ENCODE peak calls at places on chromosomes 3 and 15, in nine cellular contexts. G is IMR-90; H is pancreas; T is body of pancreas; X is CD8-positive, alpha-beta T cell; J is neural progenitor cell; E is SK-N-SH; P is astrocyte of the cerebellum; F is stomach. S is an unnamed sample.

GRCh38 chr15:86555114-86555513 is 475.4 kb downstream of the AGBL1 start:
- DNase-seq in H (no peak), F (no peak), P (no peak), E (no peak), X (no peak), T (no peak), G (no peak), J (no peak), S (no peak)

GRCh38 chr3:48634661-48635221 is 520 bp downstream of the SLC26A6 start:
- DNase-seq in G (peak; percentile 51), T (peak; percentile 60), H (no peak), E (peak; percentile 83), P (no peak), F (peak; percentile 69), J (peak; percentile 67), X (peak; percentile 38), S (peak; percentile 65)

GRCh38 chr3:186633481-186633880 is 6.7 kb upstream of the FETUB start:
- DNase-seq in P (no peak), G (no peak), F (no peak), J (no peak), X (no peak), T (no peak), H (no peak), E (no peak), S (no peak)

GRCh38 chr3:105747621-105748165 is 121.1 kb downstream of the CBLB start:
- DNase-seq in T (no peak), J (no peak), P (no peak), F (no peak), E (no peak), G (no peak), H (no peak), X (no peak), S (no peak)

GRCh38 chr3:119309591-119309990 is 15.4 kb downstream of the ARHGAP31 start:
- DNase-seq in P (no peak), X (no peak), H (no peak), F (no peak), J (no peak), G (no peak), E (no peak), T (no peak), S (no peak)

GRCh38 chr3:46848271-46849097 is 14.8 kb downstream of the MYL3 start:
- DNase-seq in T (peak; percentile 19), G (peak; percentile 22), F (peak; percentile 24), P (peak; percentile 53), H (peak; percentile 16), E (no peak), J (peak; percentile 58), X (no peak), S (peak; percentile 86)

GRCh38 chr15:62472616-62473299 is 307.7 kb upstream of the C2CD4B start:
- DNase-seq in P (no peak), J (peak; percentile 31), E (no peak), T (no peak), H (no peak), X (no peak), F (no peak), G (no peak), S (no peak)

GRCh38 chr15:57565326-57565725 is 26.4 kb upstream of the MYZAP start:
- DNase-seq in J (no peak), T (no peak), P (no peak), G (peak; percentile 7), E (no peak), F (no peak), H (peak; percentile 31), X (no peak), S (no peak)

GRCh38 chr3:60290093-60290492 is 961.2 kb downstream of the FHIT start:
- DNase-seq in G (no peak), H (no peak), X (no peak), E (no peak), F (no peak), J (no peak), P (no peak), T (no peak), S (no peak)

GRCh38 chr15:74400313-74400850 is 32.9 kb upstream of the CYP11A1 start:
- DNase-seq in J (no peak), P (no peak), G (no peak), T (no peak), H (no peak), F (no peak), E (no peak), X (no peak), S (peak; percentile 56)

GRCh38 chr15:67127925-67128324 is 62.5 kb downstream of the SMAD3 start:
- DNase-seq in F (no peak), H (no peak), G (peak; percentile 99), E (no peak), T (no peak), P (peak; percentile 91), J (no peak), X (no peak), S (peak; percentile 93)

GRCh38 chr15:69531302-69532027 is 78.8 kb downstream of the RPLP1 start:
- DNase-seq in E (no peak), P (no peak), J (peak; percentile 73), G (no peak), H (no peak), T (no peak), X (no peak), F (peak; percentile 28), S (no peak)

GRCh38 chr15:66701422-66702034 is 508 bp upstream of the SMAD6 start:
- DNase-seq in J (peak; percentile 77), F (peak; percentile 33), P (no peak), H (peak; percentile 62), T (peak; percentile 45), G (no peak), E (peak; percentile 77), X (peak; percentile 13), S (no peak)

GRCh38 chr3:79531566-79532295 is 236.1 kb downstream of the ROBO1 start:
- DNase-seq in F (no peak), X (no peak), P (no peak), T (no peak), E (no peak), H (no peak), G (no peak), J (no peak), S (no peak)

GRCh38 chr15:88974392-88974791 is 61.2 kb upstream of the MFGE8 start:
- DNase-seq in X (no peak), E (no peak), T (no peak), P (no peak), H (no peak), G (peak; percentile 75), F (no peak), J (no peak), S (no peak)

GRCh38 chr3:129233538-129233937 is 15.9 kb upstream of the COPG1 start:
- DNase-seq in G (no peak), J (no peak), E (no peak), F (peak; percentile 31), T (no peak), P (no peak), X (no peak), H (peak; percentile 62), S (no peak)

GRCh38 chr3:143600762-143601161 is 247.5 kb downstream of the SLC9A9 start:
- DNase-seq in P (no peak), G (no peak), E (no peak), T (no peak), H (no peak), X (no peak), F (no peak), J (no peak), S (peak; percentile 87)

GRCh38 chr3:190673157-190673556 is 159.3 kb downstream of the IL1RAP start:
- DNase-seq in P (no peak), J (no peak), T (no peak), G (peak; percentile 48), H (no peak), E (no peak), F (no peak), X (no peak), S (peak; percentile 46)

GRCh38 chr3:184571750-184572377 is 10.3 kb downstream of the EPHB3 start:
- DNase-seq in E (no peak), T (no peak), G (no peak), P (no peak), X (no peak), F (no peak), J (no peak), H (no peak), S (no peak)

GRCh38 chr3:61725851-61726333 is 164.5 kb downstream of the PTPRG start:
- DNase-seq in E (no peak), P (peak; percentile 49), T (no peak), X (no peak), H (no peak), G (peak; percentile 84), F (no peak), J (peak; percentile 51), S (peak; percentile 60)

GRCh38 chr3:196227629-196228493 is 11.5 kb downstream of the SLC51A start:
- DNase-seq in X (no peak), G (no peak), H (no peak), F (no peak), P (no peak), T (peak; percentile 24), E (no peak), J (no peak), S (peak; percentile 27)

GRCh38 chr15:89165677-89166076 is 55.7 kb downstream of the RLBP1 start:
- DNase-seq in P (no peak), F (no peak), H (no peak), E (no peak), J (peak; percentile 22), X (no peak), G (peak; percentile 29), T (no peak), S (peak; percentile 43)

GRCh38 chr15:27808182-27808581 is 290.9 kb downstream of the OCA2 start:
- DNase-seq in X (no peak), J (no peak), P (no peak), F (no peak), H (no peak), T (no peak), E (no peak), G (no peak), S (no peak)
- TF ChIP-seq CTCF in X (no peak), J (no peak), P (no peak), F (no peak), H (no peak), T (no peak), E (no peak), G (no peak), S (no peak)

DNA sequence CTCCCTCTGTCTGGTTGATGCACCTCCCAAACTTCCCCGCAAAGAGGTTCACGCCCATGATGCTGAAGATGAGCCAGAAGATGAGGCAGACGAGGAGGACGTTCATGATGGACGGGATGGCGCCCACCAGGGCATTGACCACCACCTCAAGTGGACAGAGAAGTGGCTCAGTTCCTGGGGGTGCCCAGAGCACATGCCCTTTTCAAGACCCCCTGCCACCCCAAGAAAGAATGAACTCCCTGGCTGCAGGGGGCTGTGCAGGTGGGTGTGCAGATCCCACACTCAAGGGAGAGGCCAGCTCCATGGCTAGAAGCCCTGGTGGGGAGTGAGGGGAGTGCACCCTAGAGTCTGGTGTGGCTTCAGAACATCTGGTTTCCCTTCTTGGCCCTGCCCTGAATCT is 64.1 kb downstream of the EXOG start:
- DNase-seq in G (no peak), X (no peak), J (no peak), F (peak; percentile 1), P (no peak), T (peak; percentile 1), H (no peak), E (no peak), S (no peak)
- TF ChIP-seq CTCF in G (no peak), X (no peak), J (no peak), F (no peak), P (peak; percentile 15), T (no peak), H (no peak), E (no peak), S (peak; percentile 19)

GRCh38 chr15:34616613-34617012 is 33.2 kb upstream of the GOLGA8B start:
- DNase-seq in F (no peak), T (peak; percentile 34), P (peak; percentile 11), X (no peak), J (no peak), H (no peak), G (peak; percentile 49), E (no peak), S (peak; percentile 39)
- TF ChIP-seq CTCF in F (no peak), T (no peak), P (peak; percentile 17), X (no peak), J (peak; percentile 23), H (no peak), G (peak; percentile 29), E (peak; percentile 11), S (peak; percentile 13)

GRCh38 chr3:38579146-38579545 is 70.3 kb downstream of the SCN5A start:
- DNase-seq in T (peak; percentile 66), P (peak; percentile 24), G (no peak), E (peak; percentile 78), H (peak; percentile 52), J (peak; percentile 35), X (no peak), F (peak; percentile 17), S (peak; percentile 21)
- TF ChIP-seq CTCF in T (no peak), P (no peak), G (no peak), E (no peak), H (no peak), J (no peak), X (no peak), F (no peak), S (peak; percentile 11)

S was measured in cardiac fibroblast.